ENCODE peak calls at places on chromosome 4, in four cellular contexts. C is K562, U is HCT116, E is HepG2. F is an unnamed sample.

GRCh38 chr4:7160951-7161440 is 31.3 kb upstream of the SORCS2 start:
- DNase-seq in U (no peak), C (no peak), E (peak; percentile 31), F (peak; percentile 8)

GRCh38 chr4:7973545-7973981 is 33.9 kb upstream of the AFAP1 start:
- DNase-seq in U (no peak), E (no peak), C (no peak), F (no peak)

GRCh38 chr4:92232566-92232965 is 71.2 kb upstream of the GRID2 start:
- DNase-seq in C (no peak), U (no peak), E (no peak), F (no peak)

GRCh38 chr4:88130003-88130402 is 28.4 kb downstream of the ABCG2 start:
- DNase-seq in U (no peak), E (no peak), C (no peak), F (no peak)

GRCh38 chr4:4694296-4694772 is 152.5 kb upstream of the STX18 start:
- DNase-seq in C (peak; percentile 35), U (no peak), E (peak; percentile 92), F (peak; percentile 30)

GRCh38 chr4:24607338-24607737 is 23.0 kb upstream of the DHX15 start:
- DNase-seq in U (no peak), E (no peak), C (no peak), F (no peak)

GRCh38 chr4:118206627-118207026 is 146.2 kb downstream of the PRSS12 start:
- DNase-seq in C (no peak), U (no peak), E (no peak), F (no peak)

GRCh38 chr4:174592985-174593335 is 70.7 kb upstream of the HPGD start:
- DNase-seq in C (peak; percentile 53), U (no peak), E (no peak), F (no peak)

GRCh38 chr4:80709082-80709869 is 321.2 kb upstream of the BMP3 start:
- DNase-seq in U (no peak), E (no peak), C (no peak), F (no peak)

GRCh38 chr4:6267573-6267972 is 2.1 kb upstream of the WFS1 start:
- DNase-seq in C (no peak), U (no peak), E (peak; percentile 45), F (no peak)

GRCh38 chr4:126748736-126749135 is 884.0 kb upstream of the INTU start:
- DNase-seq in U (no peak), E (no peak), C (no peak), F (no peak)

GRCh38 chr4:8639777-8640720 is 47.5 kb downstream of the CPZ start:
- DNase-seq in E (no peak), U (no peak), C (no peak), F (no peak)

GRCh38 chr4:6621556-6621927 is 18.9 kb upstream of the MRFAP1 start:
- DNase-seq in C (no peak), U (no peak), E (no peak), F (peak; percentile 16)

GRCh38 chr4:52751349-52751911 is at the start of gene ERVMER34-1:
- DNase-seq in E (no peak), C (peak; percentile 13), U (peak; percentile 73), F (peak; percentile 89)

GRCh38 chr4:168319486-168320019 is 1.0 kb upstream of the DDX60 start:
- DNase-seq in E (no peak), U (no peak), C (no peak), F (no peak)

GRCh38 chr4:139972305-139972704 is 181.7 kb downstream of the MAML3 start:
- DNase-seq in E (no peak), C (no peak), U (no peak), F (no peak)

GRCh38 chr4:85964298-85964697 is 395.6 kb downstream of the MAPK10 start:
- DNase-seq in E (no peak), U (no peak), C (no peak), F (no peak)

GRCh38 chr4:83413676-83414075 is 41.9 kb downstream of the HELQ start:
- DNase-seq in E (no peak), C (peak; percentile 13), U (no peak), F (no peak)

GRCh38 chr4:183335369-183335940 is 13.2 kb upstream of the CLDN24 start:
- DNase-seq in E (peak; percentile 31), C (peak; percentile 32), U (peak; percentile 68), F (no peak)

GRCh38 chr4:90293320-90293719 is 166.1 kb downstream of the CCSER1 start:
- DNase-seq in C (no peak), E (no peak), U (no peak), F (no peak)

GRCh38 chr4:47830263-47831025 is 7.4 kb downstream of the CORIN start:
- DNase-seq in E (no peak), U (no peak), C (no peak), F (no peak)

GRCh38 chr4:8015512-8015911 is 75.9 kb upstream of the AFAP1 start:
- DNase-seq in E (no peak), C (peak; percentile 12), U (no peak), F (peak; percentile 71)

GRCh38 chr4:153649572-153649991 is 34.5 kb upstream of the TLR2 start:
- DNase-seq in E (peak; percentile 21), U (peak; percentile 60), C (peak; percentile 62), F (no peak)

GRCh38 chr4:40840985-40841571 is 91.3 kb downstream of the NSUN7 start:
- DNase-seq in C (peak; percentile 73), U (peak; percentile 71), E (peak; percentile 70), F (peak; percentile 72)

GRCh38 chr4:188714488-188714887 is 575.2 kb downstream of the TRIML1 start:
- DNase-seq in U (no peak), C (no peak), E (no peak), F (no peak)

GRCh38 chr4:54094449-54094848 is 5.5 kb upstream of the GSX2 start:
- DNase-seq in U (no peak), C (no peak), E (no peak), F (no peak)

GRCh38 chr4:25223770-25224375 is 10.0 kb upstream of the PI4K2B start:
- DNase-seq in U (peak; percentile 57), E (no peak), C (peak; percentile 50), F (no peak)

GRCh38 chr4:21790437-21791029 is 158.0 kb downstream of the KCNIP4 start:
- DNase-seq in E (no peak), C (peak; percentile 18), U (peak; percentile 16), F (peak; percentile 3)

GRCh38 chr4:8392591-8393190 is 47.8 kb downstream of the ACOX3 start:
- DNase-seq in U (no peak), E (no peak), C (no peak), F (no peak)

GRCh38 chr4:101186558-101187184 is 160.7 kb downstream of the PPP3CA start:
- DNase-seq in C (no peak), U (no peak), E (no peak), F (no peak)

GRCh38 chr4:153623491-153623890 is 60.6 kb upstream of the TLR2 start:
- DNase-seq in C (no peak), E (no peak), U (no peak), F (no peak)

GRCh38 chr4:125390727-125391126 is 76.0 kb downstream of the FAT4 start:
- DNase-seq in C (no peak), E (no peak), U (no peak), F (no peak)

GRCh38 chr4:167918077-167918476 is 174.3 kb upstream of the ANXA10 start:
- DNase-seq in U (no peak), C (no peak), E (no peak), F (no peak)

GRCh38 chr4:107261241-107261874 is 225.2 kb upstream of the DKK2 start:
- DNase-seq in U (no peak), C (no peak), E (no peak), F (no peak)

GRCh38 chr4:163988921-163989320 is 494.4 kb downstream of the TMA16 start:
- DNase-seq in C (no peak), U (no peak), E (no peak), F (no peak)
- TF ChIP-seq YY1 in C (no peak), U (no peak), E (no peak), F (no peak)

GRCh38 chr4:67871867-67872266 is 11.9 kb downstream of the TMPRSS11D start:
- DNase-seq in U (peak; percentile 37), E (peak; percentile 24), C (peak; percentile 29), F (peak; percentile 20)
- TF ChIP-seq ELF1 in U (no peak), E (no peak), C (no peak), F (no peak)

DNA sequence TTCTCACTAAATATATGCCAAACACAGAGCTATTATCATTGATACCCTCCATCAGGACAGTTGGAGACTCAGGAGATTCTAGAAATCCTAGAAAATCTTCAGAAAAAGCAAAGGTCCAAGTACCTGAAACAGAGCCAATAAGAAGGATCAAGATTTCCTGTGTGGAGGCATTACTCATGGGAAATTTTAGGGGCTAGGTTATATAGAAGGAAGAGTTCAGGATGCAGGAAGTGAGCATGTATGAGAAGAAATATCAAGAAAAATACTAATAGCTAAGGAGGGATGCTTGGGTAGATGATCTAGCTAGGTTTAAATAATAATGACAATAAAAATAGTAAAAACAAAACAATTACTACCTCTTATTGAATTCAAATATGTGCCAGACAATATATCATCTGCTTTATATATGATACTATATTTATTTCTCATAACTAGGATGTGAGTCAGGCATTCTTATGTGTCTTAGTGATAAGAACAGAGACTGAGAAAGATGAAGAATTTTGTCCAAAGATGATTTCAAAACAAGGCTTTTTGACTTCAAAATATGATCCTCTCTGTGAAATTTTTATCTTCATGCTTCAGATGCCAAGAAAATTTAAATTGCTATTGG is 66.4 kb upstream of the HHIP start:
- DNase-seq in E (no peak), C (no peak), U (no peak), F (no peak)
- TF ChIP-seq YY1 in E (no peak), C (no peak), U (no peak), F (no peak)

DNA sequence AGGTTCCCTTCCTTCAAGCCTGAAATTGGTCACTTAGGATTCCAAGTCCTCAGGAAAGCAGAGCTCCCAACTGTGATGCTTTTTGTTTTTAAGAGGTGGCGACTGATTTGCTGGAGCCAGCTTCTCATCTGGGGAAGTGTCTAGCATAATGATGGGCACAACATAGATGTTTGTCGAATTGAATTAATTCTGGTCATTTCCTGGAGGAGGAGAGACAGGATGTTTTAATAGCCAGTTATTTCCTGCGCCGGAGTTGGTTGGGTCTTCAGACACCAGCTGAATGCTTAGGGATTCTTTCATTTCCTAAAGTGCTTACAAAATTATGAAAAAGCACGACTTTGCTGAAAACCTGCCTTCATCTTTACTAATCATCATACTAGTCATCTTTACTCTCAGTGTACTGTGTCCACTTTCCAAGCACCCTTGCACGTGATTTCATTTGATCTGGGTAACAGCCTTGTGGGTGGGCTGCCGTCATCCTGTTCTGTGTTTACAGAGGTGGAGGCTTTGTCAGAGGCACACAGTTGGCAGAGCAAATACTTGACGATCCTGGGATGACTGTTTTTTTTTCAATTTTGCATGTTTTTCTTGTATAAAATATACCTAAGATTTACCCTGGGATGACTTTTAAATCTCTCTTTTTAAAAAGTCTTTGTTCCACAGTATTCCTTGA is 49.5 kb downstream of the RGS12 start:
- DNase-seq in U (no peak), C (no peak), E (peak; percentile 85), F (no peak)
- TF ChIP-seq ELF1 in U (no peak), C (no peak), E (no peak), F (no peak)

F was measured in SK-N-SH.